ENCODE peak calls at places on chromosomes 2 and 18, in nine cellular contexts. S is HuH-7.5; H is stimulated activated CD8-positive, alpha-beta memory T cell treated with anti-CD3 and anti-CD28 coated beads, Interleukin-7, amount 100 ng/mL, for 1 hour; J is NCI-H2107; T is effector memory CD8-positive, alpha-beta T cell; Q is spleen; D is stimulated activated CD4-positive, alpha-beta T cell treated with anti-CD3 and anti-CD28 coated beads, Interleukin-2, amount 100 ng/mL, for 48 hours; C is dermis microvascular lymphatic vessel endothelial cell; R is epithelial cell of esophagus. K is an unnamed sample.

GRCh38 chr2:202034249-202035088 is 814 bp downstream of the FZD7 start:
- DNase-seq in S (peak; percentile 43), R (peak; percentile 54), C (peak; percentile 15), T (peak; percentile 25), Q (peak; percentile 84), J (no peak), D (no peak), H (no peak), K (peak; percentile 32)

GRCh38 chr2:211067029-211067428 is 510.6 kb downstream of the CPS1 start:
- DNase-seq in S (no peak), R (no peak), D (no peak), C (no peak), Q (no peak), J (no peak), H (no peak), T (no peak), K (no peak)

GRCh38 chr2:124973396-124973795 is 948.3 kb downstream of the CNTNAP5 start:
- DNase-seq in Q (no peak), D (no peak), J (no peak), T (no peak), R (no peak), C (no peak), S (no peak), H (no peak), K (no peak)

GRCh38 chr2:103809946-103810345 is 1044.0 kb upstream of the POU3F3 start:
- DNase-seq in J (no peak), Q (no peak), S (no peak), H (no peak), C (no peak), T (no peak), R (peak; percentile 6), D (no peak), K (no peak)

GRCh38 chr18:49016648-49017539 is 66.1 kb upstream of the SMAD7 start:
- DNase-seq in S (peak; percentile 52), D (no peak), Q (peak; percentile 64), R (peak; percentile 88), H (no peak), C (peak; percentile 34), T (no peak), J (no peak), K (peak; percentile 14)

GRCh38 chr18:77170850-77171410 is 38.3 kb upstream of the MBP start:
- DNase-seq in R (no peak), D (no peak), T (no peak), H (no peak), J (no peak), Q (no peak), C (no peak), S (no peak), K (no peak)

GRCh38 chr2:199739413-199740110 is 111.4 kb downstream of the FTCDNL1 start:
- DNase-seq in C (peak; percentile 57), Q (peak; percentile 85), J (peak; percentile 28), T (peak; percentile 41), D (peak; percentile 73), S (peak; percentile 28), H (peak; percentile 15), R (peak; percentile 56), K (peak; percentile 13)

GRCh38 chr2:196239622-196240587 is 68.5 kb upstream of the STK17B start:
- DNase-seq in Q (peak; percentile 94), J (no peak), C (peak; percentile 93), H (peak; percentile 67), R (peak; percentile 95), D (peak; percentile 59), T (peak; percentile 73), S (no peak), K (peak; percentile 83)

GRCh38 chr2:3674446-3674845 is 16.4 kb downstream of the ALLC start:
- DNase-seq in J (no peak), S (no peak), C (no peak), Q (no peak), H (no peak), D (no peak), R (no peak), T (no peak), K (no peak)